ENCODE peak calls at places on chromosome 18, in seven cellular contexts. H is left ventricle myocardium inferior, S is ascending aorta, R is WERI-Rb-1, U is GM06990, O is AG04450, P is ovary. M is an unnamed sample.

GRCh38 chr18:49151482-49151881 is 200.7 kb upstream of the SMAD7 start:
- DNase-seq in H (no peak), O (no peak), P (no peak), U (no peak), S (no peak), R (no peak), M (no peak)

GRCh38 chr18:46161721-46162421 is 57.7 kb downstream of the HAUS1 start:
- DNase-seq in H (no peak), O (no peak), U (no peak), R (no peak), P (no peak), S (no peak), M (no peak)

GRCh38 chr18:22975508-22975907 is 42.4 kb downstream of the RBBP8 start:
- DNase-seq in U (no peak), P (no peak), H (no peak), R (no peak), S (no peak), O (no peak), M (no peak)

GRCh38 chr18:12027046-12027445 is 45.7 kb downstream of the IMPA2 start:
- DNase-seq in H (peak; percentile 69), U (no peak), S (no peak), R (no peak), O (no peak), P (no peak), M (peak; percentile 88)

GRCh38 chr18:58998421-58999203 is 133.9 kb downstream of the ZNF532 start:
- DNase-seq in U (no peak), R (no peak), P (peak; percentile 68), H (peak; percentile 72), S (peak; percentile 91), O (no peak), M (peak; percentile 69)

GRCh38 chr18:11114653-11115052 is 34.7 kb downstream of the PIEZO2 start:
- DNase-seq in P (no peak), H (no peak), S (no peak), O (no peak), U (no peak), R (no peak), M (no peak)

GRCh38 chr18:26941608-26942007 is 76.1 kb upstream of the AQP4 start:
- DNase-seq in H (no peak), P (no peak), R (no peak), U (no peak), S (no peak), O (no peak), M (peak; percentile 70)

GRCh38 chr18:6884944-6885343 is 155.4 kb downstream of the ARHGAP28 start:
- DNase-seq in S (no peak), H (no peak), U (no peak), R (no peak), O (no peak), P (no peak), M (no peak)

GRCh38 chr18:61322265-61322873 is 10.9 kb upstream of the CDH20 start:
- DNase-seq in S (no peak), O (peak; percentile 8), R (peak; percentile 93), H (peak; percentile 40), P (peak; percentile 23), U (peak; percentile 19), M (peak; percentile 56)

GRCh38 chr18:45916302-45916701 is 50.8 kb downstream of the EPG5 start:
- DNase-seq in U (no peak), P (no peak), O (no peak), S (no peak), H (no peak), R (peak; percentile 44), M (no peak)

GRCh38 chr18:55290898-55291297 is 297.1 kb downstream of the TCF4 start:
- DNase-seq in H (no peak), O (no peak), R (no peak), U (no peak), P (no peak), S (no peak), M (no peak)

GRCh38 chr18:23828426-23828825 is 139.2 kb downstream of the LAMA3 start:
- DNase-seq in P (no peak), R (no peak), O (no peak), S (no peak), U (peak; percentile 34), H (no peak), M (peak; percentile 84)

GRCh38 chr18:2917255-2918047 is 70.6 kb downstream of the EMILIN2 start:
- DNase-seq in O (no peak), P (no peak), R (no peak), U (no peak), S (no peak), H (no peak), M (no peak)

GRCh38 chr18:43789234-43790000 is 512.1 kb upstream of the SYT4 start:
- DNase-seq in R (no peak), U (no peak), P (no peak), H (no peak), S (no peak), O (no peak), M (no peak)

GRCh38 chr18:73824684-73825083 is 322.9 kb downstream of the FBXO15 start:
- DNase-seq in H (no peak), P (no peak), U (no peak), O (peak; percentile 18), R (no peak), S (no peak), M (no peak)
- H3K4me3 ChIP-seq in H (no peak overlapping the region), P (no peak overlapping the region), U (no peak overlapping the region), O (no peak overlapping the region), R (no peak overlapping the region), S (no peak overlapping the region), M (no peak overlapping the region)

GRCh38 chr18:65751145-65752085 is 603 bp downstream of the CDH7 start:
- DNase-seq in S (no peak), R (peak; percentile 9), P (no peak), H (no peak), U (no peak), O (no peak), M (no peak)

GRCh38 chr18:65752625-65753325 is 2.0 kb downstream of the CDH7 start:
- DNase-seq in R (no peak), P (no peak), U (no peak), S (no peak), H (no peak), O (no peak), M (no peak)

GRCh38 chr18:65755616-65756015 is 4.8 kb downstream of the CDH7 start:
- DNase-seq in O (no peak), H (no peak), P (no peak), R (no peak), S (no peak), U (no peak), M (no peak)

GRCh38 chr18:65754121-65754520 is 3.3 kb downstream of the CDH7 start:
- DNase-seq in H (no peak), P (no peak), O (no peak), R (no peak), U (no peak), S (no peak), M (no peak)

DNA sequence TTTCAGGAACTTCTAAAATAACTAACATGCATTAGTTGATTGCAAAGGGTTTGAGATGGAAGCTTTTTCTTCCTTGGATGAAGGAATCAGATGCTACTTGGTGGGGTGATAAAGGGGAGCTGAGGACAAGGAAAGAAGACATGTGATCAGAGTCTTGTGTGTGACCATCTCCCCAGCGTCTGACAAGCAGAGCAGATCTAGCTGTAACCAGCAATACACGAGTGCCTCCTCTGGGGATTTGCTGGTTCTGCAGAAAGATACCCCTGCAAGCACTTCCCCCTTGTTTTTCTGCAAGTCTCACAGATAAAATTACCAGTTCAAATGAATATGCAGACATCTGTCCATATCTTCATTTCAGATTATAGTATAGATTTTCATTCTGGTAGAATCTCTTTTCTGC is 2.7 kb downstream of the CDH7 start:
- DNase-seq in S (no peak), R (peak; percentile 48), P (no peak), O (no peak), H (no peak), U (no peak), M (peak; percentile 50)
- TF ChIP-seq CTCF in S (no peak), R (peak; percentile 75), P (no peak), O (no peak), H (no peak), U (no peak), M (peak; percentile 64)

DNA sequence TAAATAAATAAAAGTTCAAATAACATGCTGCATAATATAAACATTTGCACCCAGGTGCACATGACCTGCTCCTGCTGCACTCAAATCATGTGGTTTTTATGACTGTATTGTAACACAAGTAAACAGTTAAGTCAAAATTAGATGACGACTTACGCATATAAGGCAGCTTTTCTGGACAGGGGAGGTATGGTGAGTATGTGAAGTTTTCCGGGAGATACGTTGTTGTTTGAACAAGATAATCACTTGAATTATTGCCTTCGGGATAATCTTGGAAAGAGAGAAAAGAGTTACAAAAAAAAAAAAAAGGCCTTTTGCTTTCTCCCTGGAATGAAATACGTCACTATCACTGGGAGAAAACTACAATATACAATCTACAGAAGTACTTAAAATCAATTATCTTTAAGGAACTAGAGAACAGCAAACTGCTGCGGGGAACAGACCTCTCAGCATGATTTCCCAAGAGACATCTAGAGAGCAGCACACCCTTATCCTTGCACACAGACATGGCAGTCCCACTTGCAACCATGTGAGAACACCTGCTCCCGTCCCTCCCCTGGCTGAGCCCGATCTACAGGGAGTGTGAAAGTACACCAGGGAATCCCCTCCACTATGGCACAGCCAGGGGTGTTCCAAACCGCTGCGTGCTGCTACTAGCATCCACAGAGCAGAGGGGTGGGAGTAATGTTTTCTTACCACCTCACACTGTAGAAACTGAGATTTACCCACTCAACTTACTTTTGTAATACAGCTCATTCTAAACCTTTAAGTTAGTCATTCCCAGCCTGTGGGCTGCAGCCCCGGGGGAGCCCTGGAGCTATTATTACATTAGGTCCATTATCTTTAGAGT is 26.3 kb downstream of the B4GALT6 start:
- DNase-seq in R (no peak), U (peak; percentile 81), P (no peak), H (no peak), O (no peak), S (no peak), M (no peak)
- H3K4me3 ChIP-seq in R (no peak overlapping the region), U (peak overlapping the region; percentile 51), P (no peak overlapping the region), H (no peak overlapping the region), O (no peak overlapping the region), S (no peak overlapping the region), M (no peak overlapping the region)

GRCh38 chr18:32461704-32462272 is 8.9 kb downstream of the GAREM1 start:
- DNase-seq in S (no peak), O (no peak), P (no peak), H (no peak), U (no peak), R (no peak), M (no peak)
- TF ChIP-seq CTCF in S (no peak), O (no peak), P (no peak), H (peak; percentile 24), U (no peak), R (no peak), M (no peak)

GRCh38 chr18:13376298-13376840 is 157.8 kb downstream of the LDLRAD4 start:
- DNase-seq in O (no peak), U (no peak), H (no peak), R (no peak), S (no peak), P (no peak), M (no peak)
- H3K4me3 ChIP-seq in O (no peak overlapping the region), U (no peak overlapping the region), H (no peak overlapping the region), R (no peak overlapping the region), S (no peak overlapping the region), P (no peak overlapping the region), M (no peak overlapping the region)

GRCh38 chr18:8537400-8537799 is 71.8 kb upstream of the RAB12 start:
- DNase-seq in R (no peak), S (no peak), U (no peak), P (no peak), O (no peak), H (no peak), M (no peak)
- TF ChIP-seq CTCF in R (no peak), S (no peak), U (no peak), P (no peak), O (no peak), H (no peak), M (no peak)

M was measured in epithelial cell of esophagus.